ENCODE peak calls at places on chromosomes 7 and 10, in five cellular contexts. One of them, this sample, is unnamed.

GRCh38 chr10:131888186-131888604 is 12.6 kb upstream of the PPP2R2D start:
- DNase-seq in prostate gland: no peak
- DNase-seq in tibial artery: no peak
- DNase-seq in A549: no peak
- DNase-seq in GM12864: no peak
- DNase-seq in this sample: no peak

GRCh38 chr7:111172573-111172972 is 81.6 kb downstream of the LRRN3 start:
- DNase-seq in prostate gland: no peak
- DNase-seq in tibial artery: no peak
- DNase-seq in A549: no peak
- DNase-seq in GM12864: no peak
- DNase-seq in this sample: no peak

GRCh38 chr7:28627263-28627653 is 214.9 kb downstream of the CREB5 start:
- DNase-seq in prostate gland: no peak
- DNase-seq in tibial artery: peak; percentile 21
- DNase-seq in A549: no peak
- DNase-seq in GM12864: no peak
- DNase-seq in this sample: no peak

GRCh38 chr10:14583252-14583651 is 191.4 kb downstream of the FAM107B start:
- DNase-seq in prostate gland: no peak
- DNase-seq in tibial artery: no peak
- DNase-seq in A549: no peak
- DNase-seq in GM12864: peak; percentile 77
- DNase-seq in this sample: no peak

GRCh38 chr10:5484205-5484604 is 15.2 kb downstream of the CALML5 start:
- DNase-seq in prostate gland: no peak
- DNase-seq in tibial artery: no peak
- DNase-seq in A549: no peak
- DNase-seq in GM12864: no peak
- DNase-seq in this sample: no peak

GRCh38 chr7:116182023-116182422 is 28.3 kb upstream of the TES start:
- DNase-seq in prostate gland: no peak
- DNase-seq in tibial artery: no peak
- DNase-seq in A549: no peak
- DNase-seq in GM12864: no peak
- DNase-seq in this sample: no peak

GRCh38 chr10:131901181-131901829 is 497 bp downstream of the PPP2R2D start:
- DNase-seq in prostate gland: peak; percentile 20
- DNase-seq in tibial artery: peak; percentile 38
- DNase-seq in A549: no peak
- DNase-seq in GM12864: no peak
- DNase-seq in this sample: peak; percentile 57

GRCh38 chr10:88401671-88402347 is 181.3 kb downstream of the RNLS start:
- DNase-seq in prostate gland: no peak
- DNase-seq in tibial artery: no peak
- DNase-seq in A549: no peak
- DNase-seq in GM12864: no peak
- DNase-seq in this sample: no peak

GRCh38 chr7:114310344-114311118 is 104.1 kb upstream of the FOXP2 start:
- DNase-seq in prostate gland: no peak
- DNase-seq in tibial artery: no peak
- DNase-seq in A549: no peak
- DNase-seq in GM12864: no peak
- DNase-seq in this sample: no peak

GRCh38 chr7:7639847-7640220 is 718 bp upstream of the UMAD1 start:
- DNase-seq in prostate gland: peak; percentile 17
- DNase-seq in tibial artery: no peak
- DNase-seq in A549: peak; percentile 29
- DNase-seq in GM12864: peak; percentile 31
- DNase-seq in this sample: no peak

GRCh38 chr7:42734568-42734967 is 177.3 kb downstream of the C7orf25 start:
- DNase-seq in prostate gland: no peak
- DNase-seq in tibial artery: no peak
- DNase-seq in A549: no peak
- DNase-seq in GM12864: no peak
- DNase-seq in this sample: no peak

GRCh38 chr10:34343764-34344163 is 471.3 kb downstream of the PARD3 start:
- DNase-seq in prostate gland: no peak
- DNase-seq in tibial artery: no peak
- DNase-seq in A549: no peak
- DNase-seq in GM12864: no peak
- DNase-seq in this sample: no peak

GRCh38 chr7:149306854-149307253 is 44.9 kb downstream of the ZNF783 start:
- DNase-seq in prostate gland: no peak
- DNase-seq in tibial artery: no peak
- DNase-seq in A549: no peak
- DNase-seq in GM12864: no peak
- DNase-seq in this sample: no peak

GRCh38 chr10:126215767-126216166 is 172.5 kb downstream of the ADAM12 start:
- DNase-seq in prostate gland: no peak
- DNase-seq in tibial artery: no peak
- DNase-seq in A549: no peak
- DNase-seq in GM12864: no peak
- DNase-seq in this sample: no peak

GRCh38 chr10:79979310-79979972 is 30.5 kb upstream of the SFTPD start:
- DNase-seq in prostate gland: no peak
- DNase-seq in tibial artery: no peak
- DNase-seq in A549: no peak
- DNase-seq in GM12864: no peak
- DNase-seq in this sample: no peak

GRCh38 chr10:31770307-31770902 is 158.2 kb downstream of the ARHGAP12 start:
- DNase-seq in prostate gland: no peak
- DNase-seq in tibial artery: peak; percentile 48
- DNase-seq in A549: no peak
- DNase-seq in GM12864: no peak
- DNase-seq in this sample: peak; percentile 45

GRCh38 chr7:134289423-134289822 is 27.3 kb downstream of the SLC35B4 start:
- DNase-seq in prostate gland: no peak
- DNase-seq in tibial artery: no peak
- DNase-seq in A549: no peak
- DNase-seq in GM12864: no peak
- DNase-seq in this sample: no peak

DNA sequence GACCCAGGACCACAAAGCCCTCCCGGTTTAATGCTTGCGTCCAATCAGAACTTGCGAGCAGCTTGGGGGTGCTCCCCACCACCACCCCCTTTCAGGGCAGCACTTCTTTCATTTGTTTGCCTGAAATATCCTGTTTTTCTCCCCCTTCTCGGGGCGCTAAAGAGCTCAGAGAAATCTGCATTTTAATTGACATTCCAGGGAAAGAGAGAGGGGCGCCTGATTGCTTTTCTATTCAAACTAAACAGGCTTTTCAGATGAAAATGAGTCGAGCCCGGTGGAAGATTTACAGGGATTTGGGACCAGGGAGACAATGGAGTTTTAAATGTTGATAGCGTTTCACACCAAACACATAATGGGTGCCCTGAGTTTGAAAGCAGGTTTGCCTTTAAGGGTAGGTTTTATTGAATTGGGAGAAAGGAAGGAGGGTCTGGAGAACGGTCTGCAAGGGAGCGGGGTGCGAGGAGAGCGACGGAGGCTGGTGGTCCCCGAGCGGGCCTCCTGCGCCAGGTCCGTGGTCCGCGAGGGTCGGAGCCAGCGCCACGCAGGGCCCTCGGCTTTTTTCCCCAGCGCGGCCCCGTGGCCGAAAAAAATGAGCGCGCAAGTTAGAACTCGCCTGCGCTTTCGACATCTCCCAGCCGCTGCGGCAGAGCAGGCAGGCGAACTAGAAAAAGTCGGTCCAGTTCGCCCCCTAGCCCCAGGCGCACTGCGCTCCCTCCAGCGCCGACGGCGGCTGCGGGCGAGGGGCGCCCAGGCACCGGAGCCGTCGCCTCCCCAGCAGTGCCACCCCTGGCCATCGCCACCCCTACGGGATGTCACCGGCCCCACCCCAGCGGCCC is 1.4 kb downstream of the FGFR2 start:
- DNase-seq in prostate gland: peak; percentile 78
- DNase-seq in tibial artery: peak; percentile 36
- DNase-seq in A549: no peak
- DNase-seq in GM12864: no peak
- DNase-seq in this sample: peak; percentile 61
- TF ChIP-seq CTCF in prostate gland: no peak
- TF ChIP-seq CTCF in tibial artery: peak; percentile 31
- TF ChIP-seq CTCF in A549: no peak
- TF ChIP-seq CTCF in GM12864: no peak
- TF ChIP-seq CTCF in this sample: no peak

GRCh38 chr7:155700847-155701246 is 56.4 kb downstream of the RBM33 start:
- DNase-seq in prostate gland: no peak
- DNase-seq in tibial artery: no peak
- DNase-seq in A549: no peak
- DNase-seq in GM12864: no peak
- DNase-seq in this sample: no peak

GRCh38 chr7:155698633-155699032 is 54.2 kb downstream of the RBM33 start:
- DNase-seq in prostate gland: no peak
- DNase-seq in tibial artery: no peak
- DNase-seq in A549: no peak
- DNase-seq in GM12864: no peak
- DNase-seq in this sample: no peak

GRCh38 chr7:155699180-155699579 is 54.7 kb downstream of the RBM33 start:
- DNase-seq in prostate gland: no peak
- DNase-seq in tibial artery: no peak
- DNase-seq in A549: no peak
- DNase-seq in GM12864: no peak
- DNase-seq in this sample: no peak

GRCh38 chr7:155702616-155703015 is 58.2 kb downstream of the RBM33 start:
- DNase-seq in prostate gland: no peak
- DNase-seq in tibial artery: no peak
- DNase-seq in A549: no peak
- DNase-seq in GM12864: no peak
- DNase-seq in this sample: no peak

DNA sequence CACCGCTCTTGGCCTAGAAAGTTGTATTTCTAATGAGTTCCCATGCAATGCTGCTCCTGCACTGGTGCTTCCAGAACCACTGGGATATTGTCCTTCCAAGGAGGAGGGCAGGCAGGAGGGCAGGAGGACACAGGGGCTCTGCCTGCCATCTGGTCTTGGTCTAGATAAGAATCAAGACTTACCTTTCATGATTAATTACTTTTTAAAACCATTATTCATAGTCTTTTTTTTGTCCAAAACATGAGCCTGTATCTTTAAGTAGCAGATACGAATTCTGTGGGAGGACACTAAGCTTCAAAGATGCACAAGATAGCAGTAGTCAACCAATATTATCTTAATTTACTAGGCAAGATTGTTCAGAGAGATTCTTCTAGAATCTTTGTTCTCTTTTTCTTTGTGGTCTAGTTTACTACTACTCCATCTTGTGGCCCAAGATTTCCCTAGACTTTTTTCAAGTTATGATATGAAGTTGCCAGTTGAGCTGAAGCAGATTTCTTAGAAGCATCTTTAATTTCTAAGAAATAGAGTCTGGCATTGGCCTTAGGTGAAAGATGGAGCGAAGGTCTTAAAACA is 57.6 kb downstream of the RBM33 start:
- DNase-seq in prostate gland: no peak
- DNase-seq in tibial artery: no peak
- DNase-seq in A549: no peak
- DNase-seq in GM12864: no peak
- DNase-seq in this sample: no peak
- TF ChIP-seq CTCF in prostate gland: no peak
- TF ChIP-seq CTCF in tibial artery: no peak
- TF ChIP-seq CTCF in A549: no peak
- TF ChIP-seq CTCF in GM12864: no peak
- TF ChIP-seq CTCF in this sample: no peak

GRCh38 chr10:114279886-114280644 is 41.0 kb downstream of the VWA2 start:
- DNase-seq in prostate gland: peak; percentile 28
- DNase-seq in tibial artery: no peak
- DNase-seq in A549: no peak
- DNase-seq in GM12864: no peak
- DNase-seq in this sample: no peak
- TF ChIP-seq CTCF in prostate gland: no peak
- TF ChIP-seq CTCF in tibial artery: no peak
- TF ChIP-seq CTCF in A549: no peak
- TF ChIP-seq CTCF in GM12864: no peak
- TF ChIP-seq CTCF in this sample: no peak

GRCh38 chr10:75722609-75723008 is 291.2 kb downstream of the LRMDA start:
- DNase-seq in prostate gland: no peak
- DNase-seq in tibial artery: no peak
- DNase-seq in A549: no peak
- DNase-seq in GM12864: no peak
- DNase-seq in this sample: no peak
- TF ChIP-seq CTCF in prostate gland: no peak
- TF ChIP-seq CTCF in tibial artery: no peak
- TF ChIP-seq CTCF in A549: no peak
- TF ChIP-seq CTCF in GM12864: no peak
- TF ChIP-seq CTCF in this sample: no peak

DNA sequence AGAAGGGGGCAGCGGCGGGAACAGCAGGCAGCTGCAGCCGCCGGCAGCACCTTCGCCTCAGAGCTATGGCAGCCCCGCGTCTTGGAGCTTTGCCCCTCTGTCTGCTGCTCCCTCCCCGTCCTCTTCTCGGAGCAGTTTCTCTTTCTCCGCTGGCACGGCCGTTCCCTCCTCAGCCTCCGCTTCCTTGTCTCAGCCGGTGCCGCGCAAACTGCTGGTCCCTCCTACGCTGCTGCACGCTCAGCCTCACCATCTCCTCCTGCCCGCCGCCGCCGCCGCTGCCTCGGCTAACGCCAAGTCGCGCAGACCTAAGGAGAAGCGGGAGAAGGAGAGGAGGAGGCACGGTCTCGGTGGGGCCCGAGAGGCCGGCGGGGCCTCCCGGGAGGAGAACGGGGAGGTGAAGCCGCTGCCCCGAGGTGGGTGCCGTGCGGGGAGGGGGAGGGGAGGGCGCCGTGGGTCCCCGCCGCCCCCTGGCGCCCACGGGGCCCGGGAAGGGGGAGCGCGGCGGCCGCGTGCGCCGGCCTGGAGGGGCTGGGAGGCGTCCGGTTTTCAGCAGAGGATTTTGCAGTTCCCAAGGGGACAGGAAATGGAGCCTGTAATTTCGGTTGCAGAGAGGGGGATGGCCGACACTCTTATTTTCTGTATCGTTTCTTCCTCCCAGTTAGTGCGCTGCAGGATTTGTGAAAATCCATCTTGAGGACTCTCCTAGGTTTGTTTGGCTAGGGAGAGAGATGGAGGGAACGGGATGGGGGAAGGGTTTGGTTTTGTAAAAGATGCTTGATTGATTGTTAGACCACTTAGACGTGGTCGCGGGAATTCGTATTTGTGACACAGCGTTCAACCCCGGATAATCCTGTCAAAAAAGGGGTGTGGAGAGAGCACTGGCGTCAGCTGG is 630 bp downstream of the RSBN1L start:
- DNase-seq in prostate gland: peak; percentile 63
- DNase-seq in tibial artery: peak; percentile 65
- DNase-seq in A549: peak; percentile 52
- DNase-seq in GM12864: no peak
- DNase-seq in this sample: peak; percentile 74
- TF ChIP-seq CTCF in prostate gland: no peak
- TF ChIP-seq CTCF in tibial artery: no peak
- TF ChIP-seq CTCF in A549: no peak
- TF ChIP-seq CTCF in GM12864: peak; percentile 10
- TF ChIP-seq CTCF in this sample: no peak

GRCh38 chr10:52170776-52171175 is 143.3 kb upstream of the DKK1 start:
- DNase-seq in prostate gland: no peak
- DNase-seq in tibial artery: no peak
- DNase-seq in A549: no peak
- DNase-seq in GM12864: no peak
- DNase-seq in this sample: no peak

GRCh38 chr10:52172581-52172980 is 141.5 kb upstream of the DKK1 start:
- DNase-seq in prostate gland: no peak
- DNase-seq in tibial artery: no peak
- DNase-seq in A549: peak; percentile 1
- DNase-seq in GM12864: no peak
- DNase-seq in this sample: no peak
- TF ChIP-seq CTCF in prostate gland: no peak
- TF ChIP-seq CTCF in tibial artery: no peak
- TF ChIP-seq CTCF in A549: no peak
- TF ChIP-seq CTCF in GM12864: no peak
- TF ChIP-seq CTCF in this sample: no peak

GRCh38 chr7:30062587-30062986 is 34.4 kb downstream of the PLEKHA8 start:
- DNase-seq in prostate gland: no peak
- DNase-seq in tibial artery: no peak
- DNase-seq in A549: peak; percentile 51
- DNase-seq in GM12864: peak; percentile 10
- DNase-seq in this sample: no peak
- TF ChIP-seq CTCF in prostate gland: no peak
- TF ChIP-seq CTCF in tibial artery: peak; percentile 63
- TF ChIP-seq CTCF in A549: peak; percentile 79
- TF ChIP-seq CTCF in GM12864: peak; percentile 63
- TF ChIP-seq CTCF in this sample: peak; percentile 63

This sample was measured in nephron progenitor cell.